ENCODE peak calls at places on chromosomes 2 and 18, in four cellular contexts. W is HCT116, U is H1, G is K562. V is an unnamed sample.

GRCh38 chr2:20617081-20617575 is 33.8 kb downstream of the HS1BP3 start:
- DNase-seq in W (no peak), U (no peak), G (peak), V (no peak)

GRCh38 chr18:12652861-12653401 is 5.0 kb downstream of the SPIRE1 start:
- DNase-seq in W (no peak), U (no peak), G (peak), V (no peak)

GRCh38 chr2:201228271-201228911 is 31.9 kb upstream of the CASP8 start:
- DNase-seq in W (no peak), U (no peak), G (no peak), V (no peak)

GRCh38 chr2:184199274-184199673 is 399.1 kb upstream of the ZNF804A start:
- DNase-seq in W (no peak), U (no peak), G (no peak), V (no peak)

GRCh38 chr2:119431976-119432881 is 575 bp downstream of the TMEM37 start:
- DNase-seq in W (no peak), U (no peak), G (no peak), V (peak)

GRCh38 chr2:45218931-45219339 is 209.7 kb upstream of the SIX2 start:
- DNase-seq in W (no peak), U (no peak), G (no peak), V (peak)

GRCh38 chr2:96156011-96156820 is 11.0 kb upstream of the DUSP2 start:
- DNase-seq in W (no peak), U (no peak), G (no peak), V (no peak)

GRCh38 chr2:237304763-237305514 is 109.0 kb downstream of the COL6A3 start:
- DNase-seq in W (peak), U (no peak), G (no peak), V (no peak)

GRCh38 chr2:36438454-36438977 is 82.9 kb downstream of the CRIM1 start:
- DNase-seq in W (peak), U (no peak), G (no peak), V (no peak)

GRCh38 chr2:23350026-23350791 is 34.8 kb upstream of the KLHL29 start:
- DNase-seq in W (no peak), U (no peak), G (no peak), V (no peak)

GRCh38 chr2:13654416-13654815 is 937.7 kb downstream of the TRIB2 start:
- DNase-seq in W (no peak), U (no peak), G (no peak), V (peak)

GRCh38 chr18:48222118-48222517 is 187.1 kb downstream of the ZBTB7C start:
- DNase-seq in W (no peak), U (no peak), G (no peak), V (no peak)

GRCh38 chr2:142786922-142787702 is 90.4 kb upstream of the KYNU start:
- DNase-seq in W (no peak), U (no peak), G (no peak), V (no peak)

GRCh38 chr18:46406539-46406932 is 250.5 kb downstream of the LOXHD1 start:
- DNase-seq in W (no peak), U (no peak), G (no peak), V (no peak)

GRCh38 chr18:46716336-46716735 is 40.5 kb downstream of the ST8SIA5 start:
- DNase-seq in W (no peak), U (no peak), G (no peak), V (no peak)

GRCh38 chr2:68278169-68278568 is 25.8 kb upstream of the PPP3R1 start:
- DNase-seq in W (no peak), U (no peak), G (no peak), V (no peak)

GRCh38 chr2:100106460-100106859 is 35.9 kb downstream of the AFF3 start:
- DNase-seq in W (no peak), U (no peak), G (no peak), V (no peak)

GRCh38 chr2:235779444-235779896 is 285.6 kb downstream of the AGAP1 start:
- DNase-seq in W (peak), U (peak), G (peak), V (peak)

GRCh38 chr2:206084468-206084869 is 1.5 kb downstream of the INO80D start:
- DNase-seq in W (peak), U (no peak), G (peak), V (no peak)

GRCh38 chr2:195408196-195408595 is 248.8 kb upstream of the SLC39A10 start:
- DNase-seq in W (no peak), U (no peak), G (no peak), V (no peak)

GRCh38 chr2:18991177-18992168 is 366.9 kb downstream of the OSR1 start:
- DNase-seq in W (no peak), U (no peak), G (no peak), V (peak)

GRCh38 chr2:46268196-46268595 is 29.0 kb upstream of the EPAS1 start:
- DNase-seq in W (no peak), U (no peak), G (no peak), V (no peak)

GRCh38 chr2:60899230-60899891 is 18.0 kb downstream of the REL start:
- DNase-seq in W (no peak), U (no peak), G (no peak), V (no peak)

GRCh38 chr2:239378918-239379640 is 21.7 kb downstream of the HDAC4 start:
- DNase-seq in W (no peak), U (no peak), G (no peak), V (no peak)

GRCh38 chr2:217160978-217161973 is 301.4 kb upstream of the TNP1 start:
- DNase-seq in W (no peak), U (no peak), G (no peak), V (no peak)

GRCh38 chr2:231487197-231487596 is 22.9 kb upstream of the NCL start:
- DNase-seq in W (no peak), U (no peak), G (no peak), V (no peak)

GRCh38 chr18:61333271-61333745 is at the start of gene CDH20:
- DNase-seq in W (no peak), U (no peak), G (no peak), V (no peak)

GRCh38 chr2:64750001-64750816 is 96.5 kb upstream of the SERTAD2 start:
- DNase-seq in W (no peak), U (no peak), G (peak), V (peak)

DNA sequence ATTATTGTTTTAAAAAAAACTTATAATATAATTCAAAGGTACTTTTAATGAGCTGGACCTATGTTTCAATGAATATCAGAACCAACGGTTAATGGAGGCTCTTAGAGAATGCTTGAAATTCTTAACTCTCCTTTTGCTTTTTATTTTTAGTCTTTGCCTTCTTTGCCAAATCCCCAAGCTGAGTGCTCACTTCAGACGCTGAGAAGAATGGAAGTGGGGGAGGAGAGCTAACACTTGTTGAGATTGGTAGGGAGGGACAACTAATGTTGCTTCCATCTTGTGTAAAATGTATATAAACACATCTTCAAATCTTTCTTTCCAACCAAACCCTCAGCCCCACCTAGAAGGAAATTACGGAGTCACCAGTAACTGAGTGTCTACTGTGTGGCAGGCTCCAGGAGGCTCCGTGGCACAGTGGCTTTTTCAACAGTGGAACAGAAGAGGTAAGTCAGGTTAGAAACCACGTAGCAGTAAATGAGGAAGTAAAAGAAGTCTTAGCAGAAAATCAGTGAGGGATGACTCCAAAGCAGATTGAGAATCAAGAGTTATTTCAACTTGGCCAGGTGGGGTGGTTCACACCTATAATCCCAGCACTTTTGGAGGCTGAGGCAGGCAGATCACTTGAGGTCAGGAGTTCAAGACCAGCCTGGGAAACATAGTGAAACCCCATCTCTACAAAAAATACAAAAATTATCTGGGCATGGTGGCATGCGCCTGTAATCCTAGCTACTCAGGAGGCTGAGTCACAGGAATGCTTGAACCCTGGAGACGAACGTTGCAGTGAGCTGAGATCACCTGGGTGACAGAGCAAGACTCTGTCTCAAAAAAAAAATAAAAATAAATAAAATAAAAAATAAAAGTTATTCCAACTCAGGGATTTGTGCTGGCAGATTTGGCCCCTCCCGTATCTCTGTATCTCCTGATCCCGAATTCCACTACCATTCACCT is 45.0 kb upstream of the CREB1 start:
- DNase-seq in W (no peak), U (no peak), G (no peak), V (no peak)
- TF ChIP-seq JUND in W (no peak), U (no peak), G (no peak), V (no peak)

GRCh38 chr2:160225722-160226121 is 25.6 kb upstream of the ITGB6 start:
- DNase-seq in W (no peak), U (no peak), G (no peak), V (peak)
- TF ChIP-seq JUND in W (no peak), U (no peak), G (no peak), V (no peak)

DNA sequence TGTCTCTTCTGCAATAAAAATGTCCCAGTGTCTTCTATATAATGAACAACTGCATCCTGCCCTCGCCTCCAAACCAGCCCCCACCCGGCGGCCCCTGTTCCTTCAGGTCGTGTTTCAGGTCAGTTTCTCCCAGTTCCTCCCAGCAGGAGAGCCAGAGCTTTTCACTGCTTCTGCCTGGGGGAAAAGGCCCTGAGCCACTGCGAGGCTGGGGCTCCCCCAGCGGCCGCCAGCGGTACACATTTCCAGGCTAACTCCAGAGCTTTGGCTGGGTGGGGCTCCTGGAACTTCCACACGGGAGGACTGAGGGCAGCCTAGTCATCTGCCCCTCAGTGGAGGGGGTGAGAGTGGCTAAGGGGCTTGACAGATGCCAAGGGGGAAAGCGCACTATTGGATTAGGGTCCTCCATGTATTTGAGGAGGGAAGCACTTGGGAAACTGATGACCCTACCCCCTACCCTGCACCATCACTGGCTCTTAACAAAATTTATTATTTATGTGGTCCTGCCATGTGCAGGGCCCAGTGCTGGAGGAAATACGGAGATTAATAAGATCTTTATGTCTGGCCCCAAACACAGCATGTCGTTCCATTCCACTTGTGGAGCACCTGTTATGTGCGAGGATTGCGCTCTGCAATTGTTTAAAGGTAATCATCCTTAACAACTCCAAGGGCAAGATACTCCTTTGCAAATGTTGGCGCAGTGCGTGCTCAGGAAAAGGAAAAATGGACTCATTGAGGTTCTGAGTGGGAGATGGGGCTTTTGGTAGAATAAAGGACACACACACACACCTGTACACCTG is 17.3 kb upstream of the CYS1 start:
- DNase-seq in W (no peak), U (no peak), G (peak), V (peak)
- TF ChIP-seq JUND in W (no peak), U (peak), G (peak), V (no peak)

DNA sequence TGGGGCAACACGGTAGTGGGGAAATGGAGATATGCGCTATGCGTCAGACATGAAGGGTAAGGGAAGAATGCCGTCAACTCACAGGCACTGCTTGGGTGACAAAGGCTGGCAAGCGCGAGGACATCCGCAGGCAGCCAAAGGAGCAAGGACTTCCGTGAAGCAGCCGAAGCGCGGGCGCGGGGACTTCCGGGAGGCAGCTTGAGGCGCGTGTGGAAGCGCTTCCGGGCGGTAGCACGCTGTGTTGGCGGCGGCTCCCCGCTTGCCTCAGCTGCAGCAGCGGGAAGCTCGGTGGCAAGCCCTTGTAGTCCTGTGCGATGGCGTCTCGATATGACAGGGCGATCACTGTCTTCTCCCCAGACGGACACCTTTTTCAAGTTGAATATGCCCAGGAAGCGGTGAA is at the start of gene PSMA8:
- DNase-seq in W (no peak), U (peak), G (no peak), V (no peak)
- TF ChIP-seq JUND in W (no peak), U (no peak), G (no peak), V (no peak)

GRCh38 chr2:164142755-164143154 is 406.9 kb upstream of the FIGN start:
- DNase-seq in W (no peak), U (no peak), G (no peak), V (no peak)

GRCh38 chr2:164146478-164146877 is 410.7 kb upstream of the FIGN start:
- DNase-seq in W (no peak), U (no peak), G (no peak), V (no peak)

GRCh38 chr2:164141271-164141670 is 405.5 kb upstream of the FIGN start:
- DNase-seq in W (no peak), U (no peak), G (no peak), V (no peak)

GRCh38 chr2:164145093-164145987 is 409.5 kb upstream of the FIGN start:
- DNase-seq in W (no peak), U (no peak), G (no peak), V (no peak)

DNA sequence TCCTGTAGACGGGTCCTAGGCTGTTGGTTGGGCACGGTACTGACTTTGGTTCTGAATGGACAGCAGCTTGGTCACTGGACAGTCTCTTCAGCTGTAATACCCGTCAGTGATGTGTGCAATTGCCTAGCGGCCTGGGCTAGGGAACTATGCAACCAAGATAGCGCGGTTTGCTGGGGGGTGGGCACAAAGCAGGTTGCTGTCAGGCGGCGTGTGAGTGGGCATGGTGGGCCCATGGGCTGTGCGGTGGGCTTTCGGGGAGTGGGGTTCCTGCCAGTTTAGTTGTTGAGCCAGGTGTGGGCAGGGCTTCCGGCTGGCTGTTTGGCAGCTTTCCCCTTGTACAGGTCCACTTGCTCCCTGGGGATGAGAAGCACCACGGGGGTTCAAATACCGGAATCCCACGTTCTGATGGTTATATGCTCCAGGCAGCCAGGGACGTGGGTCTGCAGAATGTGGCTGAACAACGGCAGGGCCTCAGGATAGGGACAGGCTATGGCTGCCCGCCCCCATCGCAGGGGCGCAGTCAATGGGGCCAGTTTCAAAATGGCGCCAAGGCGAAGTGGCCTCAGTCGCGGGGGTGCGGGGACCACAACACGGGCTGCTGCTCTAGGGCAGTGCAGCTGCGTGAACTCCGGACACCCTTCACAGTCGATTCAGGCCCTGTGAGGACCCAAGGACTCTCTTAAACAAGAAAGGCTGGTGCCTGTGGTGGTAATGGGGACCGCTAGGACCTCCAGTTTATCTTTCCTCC is 407.5 kb upstream of the FIGN start:
- DNase-seq in W (no peak), U (no peak), G (no peak), V (no peak)
- TF ChIP-seq JUND in W (no peak), U (no peak), G (no peak), V (no peak)

GRCh38 chr18:23682472-23682871 is 6.8 kb upstream of the LAMA3 start:
- DNase-seq in W (no peak), U (no peak), G (no peak), V (no peak)

GRCh38 chr18:23683155-23683554 is 6.1 kb upstream of the LAMA3 start:
- DNase-seq in W (no peak), U (no peak), G (no peak), V (no peak)

GRCh38 chr18:23682045-23682444 is 7.2 kb upstream of the LAMA3 start:
- DNase-seq in W (no peak), U (no peak), G (no peak), V (no peak)

GRCh38 chr18:23683671-23684070 is 5.6 kb upstream of the LAMA3 start:
- DNase-seq in W (no peak), U (no peak), G (no peak), V (no peak)

DNA sequence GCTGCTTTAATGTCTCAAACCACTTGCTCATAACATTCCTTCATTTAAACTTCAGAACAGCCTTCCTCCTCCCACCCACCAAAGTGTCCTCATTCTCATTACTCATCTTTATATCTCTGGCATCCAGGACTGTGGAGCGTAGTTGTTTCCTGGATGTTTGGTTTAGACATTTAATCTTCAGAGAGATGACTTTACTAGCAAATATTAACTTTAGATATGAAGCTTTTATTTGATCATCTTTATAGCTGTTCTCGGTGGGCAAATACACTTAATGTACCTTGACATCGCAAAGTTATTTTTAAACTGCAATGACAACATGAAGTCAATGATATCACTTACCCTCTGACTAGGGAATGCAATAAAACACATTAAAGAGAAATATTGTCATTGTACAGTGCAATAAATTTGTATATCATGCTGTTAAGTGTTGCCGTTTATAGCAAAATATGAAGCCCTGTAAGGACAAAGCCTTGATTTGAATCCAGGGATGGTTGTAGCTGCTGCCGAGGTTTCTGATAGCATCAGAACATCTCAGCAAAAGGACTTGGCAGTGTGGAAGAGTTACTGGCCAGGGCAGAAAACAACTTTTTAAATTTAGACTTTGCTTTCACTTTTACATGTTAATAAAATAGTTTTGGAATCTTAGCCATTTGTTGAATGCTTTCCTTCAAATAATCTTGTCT is 4.6 kb upstream of the LAMA3 start:
- DNase-seq in W (no peak), U (no peak), G (no peak), V (no peak)
- TF ChIP-seq JUND in W (no peak), U (no peak), G (no peak), V (no peak)

GRCh38 chr2:219160186-219161017 is at the start of gene NHEJ1:
- DNase-seq in W (peak), U (no peak), G (peak), V (peak)
- TF ChIP-seq JUND in W (no peak), U (peak), G (no peak), V (no peak)

GRCh38 chr18:23862071-23862470 is 152.5 kb upstream of the TTC39C start:
- DNase-seq in W (no peak), U (no peak), G (no peak), V (no peak)
- TF ChIP-seq JUND in W (no peak), U (no peak), G (no peak), V (no peak)

GRCh38 chr2:223108376-223109100 is 56.5 kb downstream of the KCNE4 start:
- DNase-seq in W (no peak), U (no peak), G (no peak), V (no peak)
- TF ChIP-seq JUND in W (no peak), U (no peak), G (no peak), V (no peak)

V was measured in T47D.